ENCODE peak calls at places on chromosomes 16 and 17, in four cellular contexts. Q is prostate gland, P is aorta, D is HCT116. E is an unnamed sample. For H3K9me3 and H3K27me3, the result is how much of the 10 kb centered on the place peaks cover.

GRCh38 chr17:72192409-72193192 is 71.8 kb downstream of the SOX9 start:
- DNase-seq in Q (no peak), P (no peak), D (no peak), E (peak)

GRCh38 chr16:10878644-10879498 is 1.9 kb downstream of the CIITA start:
- DNase-seq in Q (no peak), P (peak), D (no peak), E (peak)

GRCh38 chr17:63701477-63702222 is 1.7 kb upstream of the LIMD2 start:
- DNase-seq in Q (no peak), P (no peak), D (no peak), E (no peak)

GRCh38 chr17:31269178-31269577 is 27.9 kb downstream of the OMG start:
- DNase-seq in Q (no peak), P (no peak), D (no peak), E (no peak)

GRCh38 chr17:10936931-10937330 is 99.0 kb upstream of the PIRT start:
- DNase-seq in Q (no peak), P (no peak), D (no peak), E (no peak)

GRCh38 chr16:23771027-23771426 is 16.2 kb downstream of the CHP2 start:
- DNase-seq in Q (peak), P (no peak), D (no peak), E (no peak)

GRCh38 chr17:82791532-82791931 is 39.7 kb downstream of the TBCD start:
- DNase-seq in Q (no peak), P (no peak), D (no peak), E (no peak)

GRCh38 chr16:23754594-23755483 is at the start of gene CHP2:
- DNase-seq in Q (no peak), P (peak), D (no peak), E (no peak)

GRCh38 chr17:4972752-4973151 is 5.1 kb upstream of the SPAG7 start:
- DNase-seq in Q (no peak), P (no peak), D (no peak), E (no peak)

GRCh38 chr17:57956311-57957119 is 1.3 kb upstream of the CUEDC1 start:
- DNase-seq in Q (no peak), P (peak), D (no peak), E (no peak)

GRCh38 chr16:67537270-67537635 is 8.6 kb downstream of the RIPOR1 start:
- DNase-seq in Q (peak), P (peak), D (no peak), E (peak)

GRCh38 chr16:85238233-85238647 is 126.0 kb upstream of the CIBAR2 start:
- DNase-seq in Q (no peak), P (peak), D (no peak), E (peak)

GRCh38 chr17:17146791-17147406 is 59.2 kb downstream of the PLD6 start:
- DNase-seq in Q (no peak), P (no peak), D (peak), E (no peak)

GRCh38 chr16:72769876-72770275 is 278.1 kb downstream of the ZFHX3 start:
- DNase-seq in Q (no peak), P (no peak), D (no peak), E (no peak)

GRCh38 chr16:50880926-50881325 is 139.0 kb downstream of the CYLD start:
- DNase-seq in Q (no peak), P (no peak), D (no peak), E (peak)

GRCh38 chr17:76458580-76459490 is 5.9 kb upstream of the UBE2O start:
- DNase-seq in Q (no peak), P (no peak), D (peak), E (peak)

GRCh38 chr16:89410794-89411309 is 79.5 kb downstream of the ANKRD11 start:
- DNase-seq in Q (peak), P (peak), D (no peak), E (peak)

GRCh38 chr17:12729086-12729485 is 60.2 kb upstream of the ARHGAP44 start:
- DNase-seq in Q (no peak), P (peak), D (no peak), E (no peak)

GRCh38 chr17:40526668-40527067 is 25.2 kb upstream of the TNS4 start:
- DNase-seq in Q (no peak), P (peak), D (no peak), E (no peak)

GRCh38 chr16:86355538-86355937 is 154.8 kb upstream of the FOXF1 start:
- DNase-seq in Q (no peak), P (no peak), D (peak), E (no peak)

GRCh38 chr17:17433260-17433659 is 43.5 kb upstream of the MED9 start:
- DNase-seq in Q (no peak), P (no peak), D (no peak), E (peak)

GRCh38 chr16:31411024-31411845 is 16.9 kb downstream of the COX6A2 start:
- DNase-seq in Q (no peak), P (no peak), D (no peak), E (no peak)

GRCh38 chr17:77882481-77883212 is 75.9 kb upstream of the TNRC6C start:
- DNase-seq in Q (no peak), P (peak), D (no peak), E (no peak)

GRCh38 chr17:16463341-16464000 is 28.5 kb downstream of the LRRC75A start:
- DNase-seq in Q (no peak), P (no peak), D (no peak), E (no peak)

GRCh38 chr16:83733301-83733700 is 74.5 kb upstream of the HSBP1 start:
- DNase-seq in Q (no peak), P (no peak), D (no peak), E (no peak)

GRCh38 chr17:49928826-49929475 is 40.0 kb upstream of the DLX4 start:
- DNase-seq in Q (no peak), P (no peak), D (peak), E (no peak)

GRCh38 chr16:84650062-84650991 is 2.0 kb downstream of the KLHL36 start:
- DNase-seq in Q (no peak), P (no peak), D (no peak), E (no peak)

GRCh38 chr16:87794485-87795078 is 28.8 kb upstream of the KLHDC4 start:
- DNase-seq in Q (no peak), P (no peak), D (no peak), E (no peak)

GRCh38 chr17:73874008-73874407 is 229.8 kb upstream of the SDK2 start:
- DNase-seq in Q (no peak), P (no peak), D (no peak), E (no peak)

GRCh38 chr17:79835953-79836951 is 3.0 kb downstream of the CBX4 start:
- DNase-seq in Q (peak), P (no peak), D (peak), E (peak)

GRCh38 chr16:27485126-27485525 is 64.6 kb downstream of the GTF3C1 start:
- DNase-seq in Q (no peak), P (peak), D (no peak), E (no peak)

GRCh38 chr16:47069291-47069690 is 74.5 kb downstream of the NETO2 start:
- DNase-seq in Q (no peak), P (no peak), D (no peak), E (no peak)

GRCh38 chr16:20875358-20875656 is 24.9 kb downstream of the DCUN1D3 start:
- DNase-seq in Q (no peak), P (no peak), D (no peak), E (no peak)
- H3K27ac ChIP-seq in Q (no peak), P (no peak), D (no peak), E (no peak)

GRCh38 chr16:35174006-35174405 is 1714.6 kb downstream of the TP53TG3F start:
- DNase-seq in Q (no peak), P (peak), D (no peak), E (no peak)
- H3K9me3 ChIP-seq in Q (under half), P (under half), D (under half), E (under half)

GRCh38 chr16:82366462-82366861 is 196.4 kb upstream of the MPHOSPH6 start:
- DNase-seq in Q (no peak), P (no peak), D (no peak), E (no peak)
- H3K27me3 ChIP-seq in Q (under half), P (under half), D (under half), E (under half)

GRCh38 chr16:3645504-3646347 is 8.8 kb upstream of the DNASE1 start:
- DNase-seq in Q (no peak), P (peak), D (no peak), E (no peak)
- H3K27ac ChIP-seq in Q (peak), P (no peak), D (peak), E (no peak)

GRCh38 chr16:35909351-35909954 is 2450.0 kb downstream of the TP53TG3F start:
- DNase-seq in Q (no peak), P (no peak), D (no peak), E (no peak)
- H3K9me3 ChIP-seq in Q (under half), P (under half), D (under half), E (under half)

DNA sequence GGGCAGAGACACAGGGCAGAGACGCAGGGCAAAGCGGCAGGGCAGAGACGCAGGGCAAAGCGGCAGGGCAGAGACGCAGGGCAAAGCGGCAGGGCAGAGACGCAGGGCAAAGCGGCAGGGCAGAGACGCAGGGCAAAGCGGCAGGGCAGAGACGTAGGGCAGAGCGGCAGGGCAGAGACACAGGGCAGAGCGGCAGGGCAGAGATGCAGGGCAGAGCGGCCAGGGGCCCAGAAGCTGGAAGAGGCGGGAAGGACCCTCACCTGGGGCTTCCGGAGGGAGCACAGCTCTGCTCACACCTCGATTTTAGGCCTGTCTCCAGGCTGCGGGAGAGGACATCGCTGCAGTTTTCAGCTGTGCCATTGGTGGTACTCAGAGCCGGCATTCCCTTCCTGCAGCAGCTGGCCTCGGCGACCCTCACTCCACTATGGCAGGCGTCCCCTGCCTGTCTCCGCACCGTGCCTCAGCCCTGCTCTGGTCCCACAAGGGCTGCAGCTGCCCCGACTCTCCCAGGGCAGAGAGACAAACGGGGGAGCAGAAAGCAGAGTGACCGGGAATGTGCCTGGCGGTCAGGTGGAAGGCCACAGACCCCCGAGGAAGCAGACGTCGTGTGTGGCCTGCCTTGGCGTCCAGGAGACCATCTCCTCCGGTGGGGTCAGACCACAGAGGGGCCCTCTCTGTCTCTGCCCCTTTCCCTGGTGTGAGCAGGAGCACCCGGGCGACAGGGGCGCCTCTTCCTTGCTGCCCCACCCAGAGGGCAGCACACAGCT is 29.9 kb downstream of the SOX8 start:
- DNase-seq in Q (no peak), P (no peak), D (no peak), E (no peak)
- H3K27me3 ChIP-seq in Q (under half), P (under half), D (under half), E (under half)

DNA sequence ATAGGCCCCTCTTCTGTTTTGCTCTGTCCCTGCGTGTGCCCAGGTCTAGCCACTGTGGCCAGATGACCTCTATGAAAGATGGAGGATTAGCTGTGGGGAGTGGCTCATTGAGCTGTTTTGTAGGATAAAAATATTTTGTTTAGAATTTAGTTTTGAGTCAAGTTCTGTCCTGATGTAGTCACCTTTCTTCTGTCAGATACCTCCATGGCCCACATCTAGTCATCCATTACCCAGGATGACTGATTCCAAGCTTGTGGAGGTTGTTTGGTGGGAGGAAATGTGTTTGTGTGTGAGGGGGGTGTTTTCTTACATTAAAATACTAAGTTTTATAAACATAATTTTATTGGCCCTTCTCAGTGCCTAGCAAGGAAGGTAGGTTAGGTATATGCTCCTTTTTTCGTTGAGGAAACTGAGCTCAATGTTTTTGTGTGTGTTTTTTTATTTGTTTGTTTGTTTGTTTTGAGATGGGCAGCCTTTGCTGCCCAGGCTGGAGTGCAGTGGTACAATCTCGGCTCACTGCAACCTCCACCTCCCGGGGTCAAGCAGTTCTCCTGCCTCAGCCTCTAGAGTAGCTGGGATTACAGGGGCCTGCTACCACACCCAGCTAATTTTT is 16.3 kb downstream of the SNX11 start:
- DNase-seq in Q (no peak), P (no peak), D (no peak), E (no peak)
- H3K27ac ChIP-seq in Q (no peak), P (no peak), D (no peak), E (no peak)

E was measured in lung.